ENCODE peak calls at places on chromosome 2, in five cellular contexts. P is GM12878, K is K562, X is SK-N-SH, O is HepG2. R is an unnamed sample.

GRCh38 chr2:215363461-215364156 is 51.8 kb downstream of the ATIC start:
- DNase-seq in O (no peak), K (no peak), X (no peak), P (no peak), R (no peak)

GRCh38 chr2:71789556-71790219 is 336.3 kb downstream of the DYSF start:
- DNase-seq in P (no peak), K (peak), O (no peak), X (no peak), R (no peak)

GRCh38 chr2:210477496-210477895 is 937 bp upstream of the LANCL1 start:
- DNase-seq in O (peak), K (peak), X (peak), P (no peak), R (peak)

GRCh38 chr2:68336192-68336591 is 16.4 kb upstream of the CNRIP1 start:
- DNase-seq in K (no peak), X (no peak), P (no peak), O (no peak), R (no peak)

GRCh38 chr2:43220229-43220981 is 6.0 kb downstream of the ZFP36L2 start:
- DNase-seq in P (no peak), K (peak), O (no peak), X (no peak), R (no peak)

GRCh38 chr2:200172521-200172920 is 134.0 kb upstream of the SPATS2L start:
- DNase-seq in O (no peak), P (no peak), K (no peak), X (no peak), R (no peak)

GRCh38 chr2:196059491-196059960 is 9.1 kb downstream of the DNAH7 start:
- DNase-seq in K (no peak), O (no peak), X (no peak), P (no peak), R (no peak)

GRCh38 chr2:71223767-71224333 is 3.1 kb downstream of the PAIP2B start:
- DNase-seq in O (peak), P (no peak), K (peak), X (peak), R (peak)

GRCh38 chr2:45746888-45747287 is 95.4 kb downstream of the PRKCE start:
- DNase-seq in O (no peak), P (no peak), K (no peak), X (no peak), R (no peak)

GRCh38 chr2:164542584-164543021 is 78.7 kb downstream of the GRB14 start:
- DNase-seq in P (no peak), O (peak), X (no peak), K (no peak), R (no peak)
- TF ChIP-seq GABPA in P (no peak), O (no peak), X (no peak), K (no peak), R (no peak)

DNA sequence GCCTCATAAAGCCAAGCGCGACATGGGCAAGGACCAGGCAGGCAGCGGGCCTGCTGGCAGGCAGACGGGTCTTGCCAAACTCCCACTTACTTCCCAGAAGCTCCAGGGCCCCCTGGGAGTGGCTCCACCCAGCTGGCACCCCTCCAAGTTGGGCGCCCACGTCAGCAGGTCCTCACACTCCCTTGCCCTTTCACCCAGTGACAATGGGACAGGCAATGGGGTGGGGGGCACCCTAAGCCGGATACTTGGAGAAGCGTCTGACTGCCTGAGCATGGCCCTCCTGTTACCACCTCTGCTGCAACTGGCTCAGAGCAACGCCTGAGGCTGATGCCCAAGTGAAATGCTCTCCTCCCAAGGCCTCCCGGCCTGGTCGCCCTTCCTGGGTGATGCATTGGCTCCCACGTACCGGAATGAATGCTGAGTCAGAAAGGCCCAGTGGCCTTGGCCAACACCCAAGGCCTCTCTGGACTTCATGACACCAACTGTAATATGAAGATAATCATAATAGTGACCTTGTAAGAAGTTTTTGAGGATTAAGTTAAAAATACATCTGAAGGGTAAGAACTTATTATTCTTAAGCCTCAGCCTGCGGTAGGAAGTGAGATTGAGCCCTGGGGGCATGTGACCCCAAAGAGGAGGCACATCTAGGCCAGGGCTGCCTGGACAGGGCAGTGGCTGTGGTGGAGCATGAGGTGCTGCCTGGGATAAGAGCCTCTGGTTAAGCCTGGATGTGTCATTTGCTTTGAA is 31.7 kb downstream of the KCNK3 start:
- DNase-seq in X (no peak), P (no peak), O (peak), K (peak), R (no peak)
- H3K27ac ChIP-seq in X (no peak), P (no peak), O (no peak), K (peak), R (no peak)

GRCh38 chr2:127776122-127776780 is 34.7 kb downstream of the WDR33 start:
- DNase-seq in P (no peak), O (peak), K (no peak), X (no peak), R (no peak)
- TF ChIP-seq REST in P (no peak), O (no peak), K (no peak), X (no peak), R (no peak)

GRCh38 chr2:241138471-241138870 is 10.8 kb downstream of the PASK start:
- DNase-seq in O (no peak), X (no peak), K (no peak), P (no peak), R (no peak)

GRCh38 chr2:241137276-241138190 is 11.7 kb downstream of the PASK start:
- DNase-seq in P (no peak), O (no peak), X (no peak), K (no peak), R (no peak)

GRCh38 chr2:241136191-241136590 is 13.1 kb downstream of the PASK start:
- DNase-seq in O (no peak), X (no peak), K (no peak), P (no peak), R (no peak)

GRCh38 chr2:241135737-241136136 is 13.5 kb downstream of the PASK start:
- DNase-seq in K (no peak), X (no peak), O (peak), P (no peak), R (no peak)

GRCh38 chr2:241136661-241137260 is 12.5 kb downstream of the PASK start:
- DNase-seq in O (no peak), P (no peak), K (no peak), X (no peak), R (no peak)
- TF ChIP-seq GABPA in O (no peak), P (no peak), K (no peak), X (no peak), R (no peak)

GRCh38 chr2:11744631-11745394 is 1.6 kb upstream of the LPIN1 start:
- DNase-seq in P (no peak), K (peak), O (peak), X (peak), R (no peak)

GRCh38 chr2:11746376-11746806 is at the start of gene LPIN1:
- DNase-seq in X (peak), P (no peak), K (peak), O (peak), R (peak)

GRCh38 chr2:11745613-11746375 is 638 bp upstream of the LPIN1 start:
- DNase-seq in K (no peak), P (no peak), X (no peak), O (no peak), R (no peak)

GRCh38 chr2:11748018-11748860 is 1.8 kb downstream of the LPIN1 start:
- DNase-seq in O (no peak), P (no peak), X (peak), K (peak), R (no peak)

GRCh38 chr2:11746807-11747459 is 501 bp downstream of the LPIN1 start:
- DNase-seq in P (no peak), X (peak), K (peak), O (peak), R (no peak)
- H3K27ac ChIP-seq in P (peak), X (peak), K (peak), O (peak), R (no peak)

GRCh38 chr2:176682278-176682677 is 413.0 kb downstream of the MTX2 start:
- DNase-seq in X (no peak), P (no peak), O (no peak), K (no peak), R (no peak)
- TF ChIP-seq REST in X (no peak), P (no peak), O (no peak), K (no peak), R (no peak)

DNA sequence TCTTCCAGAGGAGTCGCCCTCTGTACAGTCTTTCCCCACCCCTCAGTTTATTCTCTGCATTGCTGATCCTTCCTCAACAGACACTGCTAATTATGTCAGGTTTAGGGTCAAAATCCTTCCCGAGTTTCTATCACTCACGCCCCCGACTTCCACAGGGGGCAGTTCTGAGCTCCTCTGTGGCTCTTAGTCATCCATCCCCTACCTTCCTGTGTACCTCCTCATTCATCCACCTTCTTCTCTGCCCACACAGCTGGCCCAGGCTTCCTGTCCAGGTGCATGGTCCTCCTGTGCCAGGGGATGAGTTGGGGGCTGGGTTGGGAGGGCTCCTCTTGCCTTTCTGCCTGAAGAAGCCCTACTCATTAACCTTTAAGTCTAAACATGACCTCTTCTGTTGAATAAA is 202.9 kb downstream of the ARL4C start:
- DNase-seq in P (no peak), X (no peak), K (no peak), O (no peak), R (no peak)
- TF ChIP-seq GABPA in P (no peak), X (no peak), K (no peak), O (no peak), R (no peak)

R was measured in HL-60.